ENCODE peak calls at places on chromosome 9, in six cellular contexts. O, E, X, Q, S and U are unnamed samples.

GRCh38 chr9:114141553-114142548 is 13.5 kb upstream of the COL27A1 start:
- DNase-seq in O (no peak), E (no peak), X (no peak), Q (no peak), S (no peak), U (peak; percentile 82)

GRCh38 chr9:78575791-78576190 is 278.9 kb downstream of the PSAT1 start:
- DNase-seq in O (no peak), E (no peak), X (no peak), Q (no peak), S (no peak), U (no peak)

GRCh38 chr9:28079677-28080076 is 506.4 kb upstream of the C9orf72 start:
- DNase-seq in O (no peak), E (no peak), X (no peak), Q (no peak), S (no peak), U (no peak)

GRCh38 chr9:76761448-76761847 is 2.8 kb upstream of the PCA3 start:
- DNase-seq in O (peak; percentile 11), E (no peak), X (no peak), Q (no peak), S (no peak), U (no peak)

GRCh38 chr9:16071400-16071799 is 518.6 kb downstream of the CCDC171 start:
- DNase-seq in O (no peak), E (no peak), X (no peak), Q (no peak), S (no peak), U (no peak)

GRCh38 chr9:37037137-37037743 is 3.2 kb upstream of the PAX5 start:
- DNase-seq in O (no peak), E (no peak), X (no peak), Q (no peak), S (no peak), U (no peak)

GRCh38 chr9:137457406-137458193 is 1.5 kb downstream of the NSMF start:
- DNase-seq in O (no peak), E (no peak), X (peak; percentile 24), Q (no peak), S (no peak), U (no peak)

GRCh38 chr9:83449166-83449565 is 89.0 kb downstream of the FRMD3 start:
- DNase-seq in O (no peak), E (no peak), X (peak; percentile 80), Q (no peak), S (no peak), U (no peak)

GRCh38 chr9:133089271-133089671 is 27.5 kb downstream of the CEL start:
- DNase-seq in O (no peak), E (no peak), X (no peak), Q (no peak), S (no peak), U (no peak)

GRCh38 chr9:126965541-126966428 is 51.2 kb downstream of the RALGPS1 start:
- DNase-seq in O (no peak), E (no peak), X (peak; percentile 73), Q (peak; percentile 33), S (no peak), U (peak; percentile 30)

GRCh38 chr9:130043654-130044623 is 950 bp upstream of the FNBP1 start:
- DNase-seq in O (peak; percentile 54), E (no peak), X (peak; percentile 42), Q (no peak), S (no peak), U (peak; percentile 83)

GRCh38 chr9:135494791-135495559 is 5.5 kb upstream of the MRPS2 start:
- DNase-seq in O (no peak), E (no peak), X (no peak), Q (no peak), S (no peak), U (no peak)

GRCh38 chr9:134211811-134212460 is 47.6 kb upstream of the RNU6ATAC start:
- DNase-seq in O (no peak), E (no peak), X (peak; percentile 12), Q (no peak), S (no peak), U (no peak)

GRCh38 chr9:4828776-4829175 is 36.0 kb downstream of the RCL1 start:
- DNase-seq in O (no peak), E (no peak), X (no peak), Q (no peak), S (no peak), U (peak; percentile 49)

GRCh38 chr9:127122176-127123151 is at the start of gene ANGPTL2:
- DNase-seq in O (peak; percentile 23), E (peak; percentile 62), X (peak; percentile 94), Q (peak; percentile 73), S (no peak), U (peak; percentile 43)

GRCh38 chr9:130026583-130027427 is 16.2 kb downstream of the FNBP1 start:
- DNase-seq in O (no peak), E (no peak), X (no peak), Q (no peak), S (no peak), U (no peak)

GRCh38 chr9:16626577-16627130 is 243.8 kb downstream of the BNC2 start:
- DNase-seq in O (no peak), E (no peak), X (no peak), Q (no peak), S (no peak), U (no peak)

GRCh38 chr9:101727621-101728524 is 10.6 kb downstream of the GRIN3A start:
- DNase-seq in O (peak; percentile 20), E (no peak), X (peak; percentile 54), Q (no peak), S (no peak), U (peak; percentile 24)

GRCh38 chr9:74824654-74825053 is 63.1 kb downstream of the TRPM6 start:
- DNase-seq in O (no peak), E (no peak), X (no peak), Q (no peak), S (no peak), U (no peak)

GRCh38 chr9:134942421-134943119 is 24.9 kb upstream of the FCN1 start:
- DNase-seq in O (no peak), E (no peak), X (no peak), Q (no peak), S (no peak), U (no peak)

GRCh38 chr9:88953401-88954029 is 37.8 kb upstream of the S1PR3 start:
- DNase-seq in O (no peak), E (no peak), X (no peak), Q (no peak), S (no peak), U (peak; percentile 5)

GRCh38 chr9:2623046-2623865 is 1.7 kb downstream of the VLDLR start:
- DNase-seq in O (no peak), E (no peak), X (peak; percentile 68), Q (no peak), S (no peak), U (peak; percentile 33)

GRCh38 chr9:2621678-2622360 is at the start of gene VLDLR:
- DNase-seq in O (peak; percentile 59), E (peak; percentile 35), X (peak; percentile 90), Q (no peak), S (no peak), U (no peak)

GRCh38 chr9:2622361-2623045 is 916 bp downstream of the VLDLR start:
- DNase-seq in O (no peak), E (no peak), X (peak; percentile 66), Q (no peak), S (no peak), U (no peak)

GRCh38 chr9:2618289-2618688 is 3.3 kb upstream of the VLDLR start:
- DNase-seq in O (no peak), E (no peak), X (no peak), Q (no peak), S (no peak), U (no peak)

DNA sequence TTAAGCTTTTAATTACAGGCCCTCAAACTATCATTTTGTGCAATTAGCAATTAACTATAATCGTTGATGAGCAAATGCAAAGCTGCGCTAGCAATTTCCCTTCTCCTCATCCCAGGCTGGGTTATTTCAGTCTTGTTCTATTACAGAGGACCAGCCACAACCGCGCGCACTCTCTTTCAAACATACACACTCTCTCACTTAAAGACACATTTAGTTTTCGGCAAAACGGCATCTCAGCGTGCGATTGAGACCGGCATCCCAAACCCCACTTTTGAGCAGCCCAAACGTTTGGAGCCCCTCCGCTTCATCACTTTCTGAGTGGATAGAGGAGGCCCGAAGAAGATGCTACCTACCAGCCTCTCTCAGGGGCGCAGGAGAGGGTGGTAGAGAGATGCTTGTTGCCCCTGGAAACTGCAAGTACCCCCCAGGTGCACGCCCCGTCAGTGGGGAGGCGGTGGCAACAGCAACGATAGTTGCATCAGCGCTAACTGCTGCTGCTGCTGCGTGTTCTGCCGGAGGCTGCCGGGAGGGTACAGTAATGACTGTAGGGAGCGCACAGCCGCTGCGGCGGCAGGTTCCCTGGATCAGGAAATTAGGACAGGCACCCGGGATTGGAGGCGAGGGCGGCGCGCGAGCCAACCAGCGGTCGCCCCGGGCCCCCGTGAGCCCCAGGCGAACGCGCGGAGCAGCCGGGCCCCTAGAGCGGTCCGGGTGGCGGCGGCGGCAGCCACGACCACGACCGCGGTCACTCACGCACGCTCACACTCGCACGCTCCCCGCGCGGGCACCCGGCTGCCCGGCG is 510 bp upstream of the VLDLR start:
- DNase-seq in O (peak; percentile 20), E (peak; percentile 61), X (peak; percentile 88), Q (no peak), S (no peak), U (peak; percentile 36)
- TF ChIP-seq GABPA in O (no peak), E (no peak), X (no peak), Q (no peak), S (no peak), U (no peak)

GRCh38 chr9:99103505-99103904 is 1.4 kb upstream of the TGFBR1 start:
- DNase-seq in O (no peak), E (no peak), X (no peak), Q (no peak), S (no peak), U (no peak)

GRCh38 chr9:99104459-99105151 is at the start of gene TGFBR1:
- DNase-seq in O (peak; percentile 99), E (peak; percentile 72), X (peak; percentile 99), Q (peak; percentile 80), S (peak; percentile 53), U (peak; percentile 78)

GRCh38 chr9:99101812-99102211 is 3.1 kb upstream of the TGFBR1 start:
- DNase-seq in O (no peak), E (no peak), X (no peak), Q (no peak), S (no peak), U (no peak)

GRCh38 chr9:99103909-99104458 is 929 bp upstream of the TGFBR1 start:
- DNase-seq in O (peak; percentile 32), E (no peak), X (no peak), Q (no peak), S (no peak), U (no peak)

GRCh38 chr9:99103054-99103453 is 1.9 kb upstream of the TGFBR1 start:
- DNase-seq in O (no peak), E (no peak), X (no peak), Q (no peak), S (no peak), U (no peak)
- TF ChIP-seq GABPA in O (no peak), E (no peak), X (no peak), Q (no peak), S (no peak), U (no peak)

GRCh38 chr9:93057024-93057702 is 1.3 kb upstream of the SUSD3 start:
- DNase-seq in O (no peak), E (no peak), X (no peak), Q (no peak), S (no peak), U (no peak)
- TF ChIP-seq GABPA in O (no peak), E (no peak), X (no peak), Q (no peak), S (no peak), U (no peak)

DNA sequence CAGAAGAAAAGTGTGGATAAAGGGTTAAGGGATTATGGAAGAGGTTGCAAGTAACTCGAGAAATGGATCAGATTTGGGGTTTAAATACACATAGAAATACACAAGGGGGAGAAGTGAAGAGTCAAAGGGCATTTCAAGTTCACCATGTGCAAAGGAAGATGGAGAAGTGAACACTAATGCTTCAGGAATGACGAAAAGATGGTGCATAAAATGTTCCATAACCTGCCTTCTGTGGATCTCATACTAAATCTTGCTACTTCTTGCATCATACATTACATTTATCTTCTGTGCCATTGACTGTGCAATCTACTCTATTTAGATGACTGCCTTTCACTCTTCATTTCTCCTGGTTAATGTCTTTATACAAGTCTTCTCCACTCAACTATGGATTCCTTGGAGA is 5.7 kb upstream of the SMC2 start:
- DNase-seq in O (no peak), E (no peak), X (no peak), Q (no peak), S (no peak), U (no peak)
- TF ChIP-seq GABPA in O (peak; percentile 11), E (no peak), X (no peak), Q (no peak), S (no peak), U (no peak)